ENCODE peak calls at places on chromosomes 7 and 10, in four cellular contexts. H, J, Y and Q are unnamed samples.

GRCh38 chr7:129501760-129502707 is at the start of gene SMKR1:
- DNase-seq in Y (peak; percentile 63), J (peak; percentile 18), H (peak; percentile 88), Q (peak; percentile 90)

GRCh38 chr7:134044682-134045081 is 82.5 kb upstream of the LRGUK start:
- DNase-seq in J (no peak), Y (no peak), H (no peak), Q (no peak)

GRCh38 chr7:102208826-102209225 is 77.8 kb upstream of the SH2B2 start:
- DNase-seq in Y (no peak), H (no peak), J (no peak), Q (no peak)

GRCh38 chr7:30255096-30255769 is 29.2 kb upstream of the ZNRF2 start:
- DNase-seq in H (no peak), J (no peak), Y (no peak), Q (no peak)

GRCh38 chr10:74177140-74177677 is 26.2 kb downstream of the ADK start:
- DNase-seq in J (no peak), H (no peak), Y (peak; percentile 37), Q (no peak)

GRCh38 chr10:48572414-48572813 is 32.5 kb downstream of the ARHGAP22 start:
- DNase-seq in H (no peak), Y (no peak), J (no peak), Q (no peak)

GRCh38 chr7:79529214-79529895 is 75.9 kb upstream of the MAGI2 start:
- DNase-seq in Y (no peak), J (no peak), H (no peak), Q (no peak)

GRCh38 chr10:103554488-103555320 is 61.2 kb downstream of the NEURL1 start:
- DNase-seq in J (peak; percentile 19), H (peak; percentile 59), Y (peak; percentile 46), Q (peak; percentile 55)

GRCh38 chr7:27740449-27741086 is 606 bp downstream of the TAX1BP1 start:
- DNase-seq in H (peak; percentile 94), J (peak; percentile 65), Y (peak; percentile 96), Q (peak; percentile 51)

GRCh38 chr7:154874409-154875113 is 128.4 kb downstream of the PAXIP1 start:
- DNase-seq in J (no peak), H (no peak), Y (no peak), Q (no peak)

GRCh38 chr7:156735861-156736260 is 95.3 kb downstream of the RNF32 start:
- DNase-seq in H (no peak), Y (peak; percentile 22), J (no peak), Q (no peak)

GRCh38 chr10:72611783-72612182 is 14.1 kb downstream of the MICU1 start:
- DNase-seq in H (no peak), Y (no peak), J (no peak), Q (no peak)

GRCh38 chr10:58806970-58807630 is 294.4 kb downstream of the BICC1 start:
- DNase-seq in Y (no peak), J (no peak), H (no peak), Q (no peak)

GRCh38 chr7:98755138-98755898 is 114.5 kb downstream of the TMEM130 start:
- DNase-seq in J (no peak), Y (no peak), H (no peak), Q (no peak)